ENCODE peak calls at places on chromosomes 7 and 10, in six cellular contexts. U is activated T-helper 9 cell treated with anti-CD3 and anti-CD28 coated beads, Interleukin-2, amount 50 U/mL, for 16 hours; F is RPMI7951; X is EL; P is mucosa of gallbladder; S is GM04504. J is an unnamed sample.

GRCh38 chr7:21507627-21508343 is 35.1 kb upstream of the DNAH11 start:
- DNase-seq in U (no peak), F (peak), X (peak), P (peak), S (peak), J (no peak)

GRCh38 chr7:40815512-40815911 is 680.7 kb downstream of the SUGCT start:
- DNase-seq in U (no peak), F (peak), X (peak), P (no peak), S (peak), J (no peak)

GRCh38 chr10:14904316-14904732 is 25.7 kb downstream of the SUV39H2 start:
- DNase-seq in U (no peak), F (peak), X (peak), P (no peak), S (no peak), J (no peak)

GRCh38 chr10:22229756-22230330 is 12.0 kb upstream of the EBLN1 start:
- DNase-seq in U (no peak), F (peak), X (peak), P (no peak), S (no peak), J (no peak)

GRCh38 chr7:149292101-149292823 is 30.3 kb downstream of the ZNF783 start:
- DNase-seq in U (no peak), F (no peak), X (no peak), P (no peak), S (no peak), J (no peak)

GRCh38 chr7:123624527-123625183 is 23.0 kb downstream of the ASB15 start:
- DNase-seq in U (peak), F (peak), X (peak), P (peak), S (no peak), J (no peak)

GRCh38 chr10:35356725-35357092 is 20.4 kb downstream of the CCNY start:
- DNase-seq in U (no peak), F (peak), X (no peak), P (no peak), S (no peak), J (no peak)

GRCh38 chr10:34200355-34200901 is 614.7 kb downstream of the PARD3 start:
- DNase-seq in U (no peak), F (no peak), X (no peak), P (no peak), S (no peak), J (no peak)

GRCh38 chr10:6236349-6237188 is 33.8 kb downstream of the PFKFB3 start:
- DNase-seq in U (no peak), F (no peak), X (no peak), P (no peak), S (no peak), J (no peak)

GRCh38 chr7:106779877-106780276 is 85.2 kb upstream of the PIK3CG start:
- DNase-seq in U (no peak), F (no peak), X (no peak), P (peak), S (no peak), J (no peak)